ENCODE peak calls at places on chromosomes 12 and 14, in nine cellular contexts. P, T, L, M, G, Z, A, W and U are unnamed samples.

GRCh38 chr14:48323655-48324054 is 648.2 kb upstream of the MDGA2 start:
- DNase-seq in M (no peak), W (no peak), P (no peak), G (no peak), T (no peak), A (peak), Z (no peak), L (no peak), U (no peak)

GRCh38 chr14:71355324-71356201 is 448.3 kb downstream of the PCNX1 start:
- DNase-seq in G (peak), Z (peak), M (no peak), A (no peak), P (no peak), L (no peak), W (no peak), T (peak), U (no peak)

GRCh38 chr12:47022296-47022695 is 57.1 kb upstream of the PCED1B start:
- DNase-seq in P (no peak), Z (no peak), G (no peak), W (no peak), A (peak), T (peak), M (no peak), L (no peak), U (no peak)

GRCh38 chr14:24389266-24389855 is 9.4 kb upstream of the NYNRIN start:
- DNase-seq in A (no peak), M (no peak), L (no peak), P (no peak), W (no peak), Z (no peak), T (no peak), G (no peak), U (no peak)

GRCh38 chr12:52924764-52925716 is 20.2 kb upstream of the KRT8 start:
- DNase-seq in G (peak), Z (no peak), A (no peak), M (no peak), L (no peak), T (peak), P (no peak), W (no peak), U (no peak)

GRCh38 chr14:51996148-51996746 is 6.9 kb downstream of the RTRAF start:
- DNase-seq in M (no peak), P (no peak), Z (no peak), G (no peak), L (no peak), W (no peak), A (no peak), T (peak), U (no peak)

GRCh38 chr14:69483765-69484443 is 624 bp upstream of the PLEKHD1 start:
- DNase-seq in A (no peak), P (no peak), T (peak), G (peak), L (no peak), Z (peak), M (peak), W (no peak), U (no peak)

GRCh38 chr12:105552056-105552455 is 221.6 kb downstream of the C12orf75 start:
- DNase-seq in G (no peak), Z (no peak), W (no peak), P (no peak), A (no peak), M (no peak), T (no peak), L (no peak), U (no peak)

GRCh38 chr12:12714276-12715001 is 2.7 kb upstream of the CDKN1B start:
- DNase-seq in Z (no peak), W (peak), G (no peak), L (no peak), T (no peak), M (peak), A (no peak), P (peak), U (no peak)

GRCh38 chr12:21169878-21170472 is 39.0 kb downstream of the SLCO1B1 start:
- DNase-seq in G (peak), P (no peak), L (peak), Z (peak), A (peak), M (no peak), W (no peak), T (peak), U (no peak)

GRCh38 chr14:101980700-101981099 is 16.3 kb downstream of the DYNC1H1 start:
- DNase-seq in A (peak), M (no peak), G (peak), P (no peak), T (peak), W (no peak), Z (no peak), L (no peak), U (peak)

GRCh38 chr14:21096438-21096837 is 2.0 kb downstream of the ZNF219 start:
- DNase-seq in L (no peak), M (no peak), A (no peak), G (no peak), T (no peak), W (no peak), P (no peak), Z (peak), U (no peak)

GRCh38 chr14:23402296-23403138 is 5.6 kb downstream of the MYH6 start:
- DNase-seq in A (no peak), Z (no peak), G (no peak), W (no peak), M (no peak), T (no peak), P (no peak), L (no peak), U (no peak)

GRCh38 chr14:22599349-22599748 is 1.2 kb downstream of the ABHD4 start:
- DNase-seq in P (no peak), L (no peak), G (no peak), A (no peak), W (no peak), T (no peak), Z (no peak), M (no peak), U (no peak)

GRCh38 chr14:101193845-101194355 is 290.4 kb upstream of the RTL1 start:
- DNase-seq in G (no peak), P (no peak), Z (no peak), M (no peak), L (no peak), T (no peak), A (no peak), W (no peak), U (no peak)

GRCh38 chr12:45655186-45655585 is 74.3 kb upstream of the ARID2 start:
- DNase-seq in T (no peak), G (no peak), M (no peak), L (peak), Z (peak), P (peak), A (peak), W (peak), U (no peak)

GRCh38 chr12:53506450-53506785 is 866 bp downstream of the NPFF start:
- DNase-seq in L (no peak), Z (no peak), A (no peak), G (no peak), M (no peak), T (no peak), W (no peak), P (no peak), U (no peak)

GRCh38 chr12:49621651-49622500 is 1.5 kb upstream of the PRPF40B start:
- DNase-seq in T (no peak), Z (peak), W (no peak), G (no peak), M (peak), L (no peak), P (no peak), A (no peak), U (no peak)

GRCh38 chr14:72855913-72856312 is 38.0 kb downstream of the DPF3 start:
- DNase-seq in M (no peak), G (peak), W (no peak), A (no peak), T (peak), L (no peak), Z (no peak), P (no peak), U (no peak)

GRCh38 chr14:37991027-37991426 is 216.7 kb upstream of the SSTR1 start:
- DNase-seq in P (no peak), A (no peak), G (no peak), W (no peak), T (no peak), M (no peak), L (no peak), Z (no peak), U (no peak)